ENCODE peak calls at places on chromosomes 6 and 20, in four cellular contexts. U, G, C and V are unnamed samples.

GRCh38 chr6:98769546-98769945 is 64.8 kb upstream of the POU3F2 start:
- DNase-seq in G (no peak), C (no peak), U (no peak), V (no peak)

GRCh38 chr20:40535816-40536215 is 153.2 kb downstream of the MAFB start:
- DNase-seq in G (no peak), U (no peak), C (no peak), V (no peak)

GRCh38 chr6:5082487-5083306 is 2.4 kb upstream of the PPP1R3G start:
- DNase-seq in G (peak; percentile 29), C (no peak), U (no peak), V (no peak)

GRCh38 chr6:40897390-40898003 is 141.5 kb downstream of the UNC5CL start:
- DNase-seq in U (no peak), C (no peak), G (no peak), V (no peak)

GRCh38 chr6:46486186-46486585 is 5.1 kb downstream of the RCAN2 start:
- DNase-seq in C (no peak), G (no peak), U (no peak), V (no peak)

GRCh38 chr6:112154711-112155110 is 67.3 kb downstream of the FAM229B start:
- DNase-seq in G (no peak), C (no peak), U (no peak), V (no peak)

GRCh38 chr6:170181338-170181690 is 109.6 kb downstream of the DLL1 start:
- DNase-seq in U (no peak), C (no peak), G (no peak), V (no peak)

GRCh38 chr6:45630314-45630713 is 252.6 kb upstream of the SUPT3H start:
- DNase-seq in G (no peak), C (no peak), U (no peak), V (no peak)

GRCh38 chr6:3742426-3743344 is 8.8 kb downstream of the PXDC1 start:
- DNase-seq in C (peak; percentile 97), G (peak; percentile 84), U (peak; percentile 91), V (peak; percentile 96)

GRCh38 chr6:139825935-139826374 is 451.5 kb upstream of the CITED2 start:
- DNase-seq in U (no peak), C (no peak), G (no peak), V (no peak)

GRCh38 chr6:15242937-15243614 is 2.8 kb upstream of the JARID2 start:
- DNase-seq in G (no peak), C (peak; percentile 43), U (no peak), V (no peak)

GRCh38 chr6:15242503-15242902 is 3.4 kb upstream of the JARID2 start:
- DNase-seq in G (no peak), C (no peak), U (no peak), V (no peak)

GRCh38 chr6:15245361-15246216 is at the start of gene JARID2:
- DNase-seq in U (peak; percentile 99), C (peak; percentile 99), G (peak; percentile 97), V (peak; percentile 99)

GRCh38 chr6:15244605-15245360 is 1.1 kb upstream of the JARID2 start:
- DNase-seq in C (peak; percentile 95), U (peak; percentile 84), G (no peak), V (peak; percentile 95)

GRCh38 chr6:15243994-15244604 is 1.8 kb upstream of the JARID2 start:
- DNase-seq in C (peak; percentile 49), G (no peak), U (no peak), V (no peak)
- TF ChIP-seq POLR2AphosphoS5 in C (no peak), G (no peak), U (no peak), V (no peak)

DNA sequence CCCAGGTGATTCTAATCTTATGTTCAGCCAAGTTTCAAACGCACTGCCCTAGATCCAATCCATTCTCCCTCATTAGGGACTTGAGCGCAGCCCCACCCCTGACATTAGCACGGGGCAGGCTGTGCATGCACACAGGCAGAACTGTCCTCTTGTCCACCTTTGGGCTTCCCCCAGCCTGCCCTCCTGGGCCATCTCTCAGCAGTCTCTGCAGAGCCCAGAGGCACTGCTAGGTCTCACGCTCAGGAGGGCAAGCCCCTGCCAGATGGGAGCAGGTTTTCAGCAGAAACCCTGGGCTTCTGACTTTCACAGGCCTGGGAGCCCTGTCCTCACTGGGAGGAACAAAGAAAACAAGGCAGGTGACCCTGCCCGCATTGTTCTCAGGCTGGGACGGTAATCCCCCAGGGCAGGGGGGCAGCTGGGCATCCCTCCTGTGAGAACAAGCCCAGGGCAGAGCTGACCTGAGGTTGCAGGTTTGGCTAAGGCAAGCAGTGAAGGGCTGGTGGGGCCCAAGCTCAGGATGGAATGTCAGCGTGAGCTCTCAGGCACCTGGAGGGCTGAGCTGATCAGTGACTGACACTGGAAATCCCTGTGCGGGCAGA is 24.5 kb downstream of the KCNK5 start:
- DNase-seq in U (no peak), G (no peak), C (no peak), V (no peak)
- H3K4me1 ChIP-seq in U (peaks cover 74% of the 10 kb centered on the region), G (no peaks in the 10 kb centered on the region), C (peaks cover 3% of the 10 kb centered on the region), V (peaks cover 61% of the 10 kb centered on the region)

GRCh38 chr6:35808688-35809087 is 3.5 kb downstream of the LHFPL5 start:
- DNase-seq in G (no peak), C (no peak), U (no peak), V (no peak)

GRCh38 chr6:35811699-35811995 is 6.5 kb downstream of the LHFPL5 start:
- DNase-seq in U (no peak), G (no peak), C (no peak), V (no peak)

GRCh38 chr6:35804996-35805736 is at the start of gene LHFPL5:
- DNase-seq in C (peak; percentile 81), G (peak; percentile 95), U (peak; percentile 34), V (peak; percentile 91)

DNA sequence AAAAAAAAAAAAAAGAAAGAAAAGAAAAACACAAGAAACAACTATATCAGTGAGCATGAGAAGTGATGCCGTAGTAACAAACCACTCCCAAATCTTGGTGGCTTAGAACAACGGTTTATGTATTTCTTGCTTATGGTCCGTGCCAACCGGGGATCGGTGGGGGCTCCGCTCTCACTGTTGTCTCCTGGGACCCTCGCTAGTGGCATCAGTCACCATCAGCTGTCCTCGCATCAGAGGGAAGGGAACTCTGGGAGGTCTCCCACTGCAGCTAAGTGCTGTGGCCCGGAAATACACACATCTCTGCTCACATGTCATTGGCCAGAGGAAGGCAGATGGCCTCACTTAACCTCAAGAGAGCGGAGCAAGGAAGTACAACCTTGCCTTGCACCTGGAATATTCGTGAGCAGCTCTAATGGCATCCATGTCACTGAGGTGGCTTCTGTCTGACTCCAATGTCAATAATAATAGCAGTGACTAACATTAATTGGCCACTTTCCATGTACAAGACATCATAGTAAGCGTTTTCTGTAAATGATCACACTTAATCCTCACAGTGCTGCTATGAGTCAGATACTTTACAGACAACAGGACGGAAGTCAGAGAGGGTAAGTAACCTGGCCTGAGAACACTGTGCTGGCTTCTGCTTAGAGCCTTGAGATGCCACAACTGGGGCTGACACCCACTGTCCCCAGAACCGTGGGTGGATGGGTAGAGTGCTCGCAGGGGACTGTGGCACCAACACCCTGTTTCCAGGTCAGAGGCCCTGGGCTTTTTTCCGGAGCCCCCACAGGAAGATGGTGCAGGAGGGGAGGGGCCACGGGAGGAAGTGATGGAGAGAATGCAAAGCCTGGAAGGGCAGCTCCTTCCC is 5.9 kb downstream of the LHFPL5 start:
- DNase-seq in C (no peak), U (no peak), G (no peak), V (no peak)
- H3K4me3 ChIP-seq in C (no peak overlapping the region), U (no peak overlapping the region), G (no peak overlapping the region), V (no peak overlapping the region)

DNA sequence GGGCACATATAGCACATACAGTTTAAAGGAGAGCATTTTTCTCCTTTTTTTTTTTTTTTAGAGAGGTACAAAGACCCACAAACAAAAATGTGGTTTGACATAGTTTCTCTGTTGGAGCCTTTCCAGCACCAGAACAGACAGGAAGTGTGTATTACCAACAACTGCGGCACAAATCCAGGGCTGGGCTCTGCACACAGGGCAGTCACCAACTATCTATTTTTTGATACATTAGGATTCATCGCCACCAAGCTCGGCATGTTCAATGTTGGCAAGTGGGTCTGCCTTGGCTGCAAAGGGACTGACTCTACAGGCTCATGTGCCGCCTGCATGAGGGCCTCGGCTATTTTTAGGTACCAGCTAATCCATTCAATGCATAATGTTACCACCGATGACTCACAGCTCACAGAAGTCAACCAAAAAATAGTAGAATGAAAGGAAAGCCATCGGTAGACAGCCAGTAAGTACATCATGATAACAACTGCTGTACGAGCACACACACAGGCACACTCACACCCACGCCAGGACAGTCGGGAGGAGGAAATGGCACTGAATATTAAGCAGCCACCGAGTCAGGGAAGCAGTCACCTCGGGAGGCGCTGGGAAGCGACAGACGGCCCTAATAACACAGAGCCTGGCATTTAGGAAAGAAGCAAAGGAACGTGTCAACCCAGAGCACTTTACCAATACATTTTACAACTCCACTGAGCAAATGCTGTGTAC is 81.6 kb downstream of the GMPR start:
- DNase-seq in G (no peak), U (peak; percentile 41), C (peak; percentile 74), V (no peak)
- TF ChIP-seq POLR2AphosphoS5 in G (peak; percentile 39), U (peak; percentile 41), C (peak; percentile 66), V (peak; percentile 31)

GRCh38 chr6:167684276-167685104 is 142.2 kb upstream of the AFDN start:
- DNase-seq in U (peak; percentile 26), G (no peak), C (no peak), V (no peak)
- H3K4me1 ChIP-seq in U (peaks cover 18% of the 10 kb centered on the region), G (no peaks in the 10 kb centered on the region), C (peaks cover 4% of the 10 kb centered on the region), V (peaks cover 5% of the 10 kb centered on the region)

GRCh38 chr20:5131502-5131901 is 4.7 kb downstream of the CDS2 start:
- DNase-seq in G (no peak), C (no peak), U (no peak), V (no peak)

GRCh38 chr20:5136096-5136495 is 9.3 kb downstream of the CDS2 start:
- DNase-seq in U (no peak), C (no peak), G (no peak), V (no peak)

GRCh38 chr20:5140195-5140594 is 13.4 kb downstream of the CDS2 start:
- DNase-seq in U (no peak), G (no peak), C (no peak), V (no peak)

GRCh38 chr20:5133998-5134397 is 7.2 kb downstream of the CDS2 start:
- DNase-seq in U (no peak), G (no peak), C (no peak), V (peak; percentile 84)

GRCh38 chr20:5135363-5136012 is 8.7 kb downstream of the CDS2 start:
- DNase-seq in G (no peak), U (no peak), C (no peak), V (no peak)
- H3K4me3 ChIP-seq in G (no peak overlapping the region), U (no peak overlapping the region), C (no peak overlapping the region), V (no peak overlapping the region)

GRCh38 chr6:54222217-54222616 is 86.0 kb upstream of the TINAG start:
- DNase-seq in C (no peak), G (no peak), U (no peak), V (no peak)
- TF ChIP-seq POLR2AphosphoS5 in C (no peak), G (no peak), U (no peak), V (no peak)

GRCh38 chr20:50409495-50409894 is 100.7 kb upstream of the PTPN1 start:
- DNase-seq in C (no peak), U (no peak), G (no peak), V (no peak)
- H3K4me1 ChIP-seq in C (no peaks in the 10 kb centered on the region), U (peaks cover 19% of the 10 kb centered on the region), G (no peaks in the 10 kb centered on the region), V (peaks cover 34% of the 10 kb centered on the region)

DNA sequence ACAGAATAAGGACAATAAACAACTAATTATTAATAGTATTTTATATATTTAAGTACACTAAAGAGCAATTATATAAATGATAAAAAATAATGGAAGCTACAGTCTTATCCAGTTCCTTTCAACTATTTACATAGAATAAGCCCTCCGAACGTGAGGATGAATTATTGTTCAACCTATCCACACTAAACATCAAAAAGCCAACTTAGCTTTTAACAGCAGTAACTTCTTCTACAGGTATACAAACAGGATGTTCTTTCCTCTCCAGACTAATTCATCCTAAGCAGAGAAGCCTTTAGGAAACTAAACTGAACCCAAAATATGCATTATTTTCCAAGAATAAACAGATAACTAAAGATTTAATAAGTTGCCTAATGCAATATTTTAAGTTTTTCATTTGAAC is 2.3 kb downstream of the FKBP5 start:
- DNase-seq in U (no peak), G (no peak), C (no peak), V (no peak)
- H3K4me3 ChIP-seq in U (peak overlapping the region; percentile 90), G (no peak overlapping the region), C (peak overlapping the region; percentile 1), V (peak overlapping the region; percentile 81)

GRCh38 chr20:18496740-18497592 is at the start of gene RBBP9:
- DNase-seq in U (peak; percentile 89), C (peak; percentile 97), G (peak; percentile 92), V (peak; percentile 95)
- TF ChIP-seq POLR2AphosphoS5 in U (peak; percentile 36), C (peak; percentile 83), G (peak; percentile 77), V (peak; percentile 57)